ENCODE peak calls at places on chromosome 18, in six cellular contexts. T, F, R, M, I and U are unnamed samples.
A peak's percentile ranks its signal among the peaks of the same experiment; 100 is the strongest.

GRCh38 chr18:79720359-79720733 is 40.7 kb downstream of the CTDP1 start:
- DNase-seq in T (no peak), F (no peak), R (no peak), I (no peak), M (no peak), U (no peak)

GRCh38 chr18:69588301-69588700 is 187.6 kb downstream of the DOK6 start:
- DNase-seq in M (no peak), R (no peak), T (no peak), I (no peak), F (no peak), U (no peak)

GRCh38 chr18:49985246-49985645 is 171.9 kb upstream of the ACAA2 start:
- DNase-seq in F (no peak), R (no peak), I (no peak), T (no peak), M (no peak), U (no peak)

GRCh38 chr18:49285627-49286026 is 174.8 kb downstream of the DYM start:
- DNase-seq in F (no peak), R (no peak), I (no peak), T (no peak), M (peak; percentile 6), U (no peak)

GRCh38 chr18:32358529-32358928 is 112.2 kb downstream of the GAREM1 start:
- DNase-seq in R (no peak), F (no peak), I (no peak), T (no peak), M (no peak), U (no peak)

GRCh38 chr18:59606193-59607175 is 90.7 kb downstream of the CCBE1 start:
- DNase-seq in F (no peak), I (no peak), T (peak; percentile 31), R (no peak), M (no peak), U (peak; percentile 24)

GRCh38 chr18:3269241-3269640 is 7.3 kb downstream of the MYL12B start:
- DNase-seq in M (no peak), T (no peak), F (no peak), I (no peak), R (no peak), U (no peak)

GRCh38 chr18:77131100-77131651 is 1.4 kb downstream of the MBP start:
- DNase-seq in M (peak; percentile 14), R (no peak), F (peak; percentile 78), I (no peak), T (peak; percentile 41), U (peak; percentile 30)

GRCh38 chr18:57131782-57132181 is 15.1 kb upstream of the BOD1L2 start:
- DNase-seq in R (no peak), I (no peak), T (peak; percentile 20), M (no peak), F (no peak), U (no peak)

GRCh38 chr18:23626451-23627279 is 36.0 kb downstream of the ANKRD29 start:
- DNase-seq in R (no peak), I (no peak), M (no peak), T (no peak), F (no peak), U (no peak)

GRCh38 chr18:23591011-23591410 is 4.7 kb upstream of the NPC1 start:
- DNase-seq in M (no peak), T (no peak), F (no peak), I (no peak), R (no peak), U (peak; percentile 53)

GRCh38 chr18:48228301-48228715 is 180.9 kb downstream of the ZBTB7C start:
- DNase-seq in F (no peak), R (no peak), T (no peak), I (no peak), M (no peak), U (no peak)